ENCODE peak calls at places on chromosomes 1 and 21, in five cellular contexts. V is IMR-90, H is GM23248, S is keratinocyte, B is SK-N-SH. U is an unnamed sample. For H3K36me3 and H4K20me1, the result is how much of the 10 kb centered on the place peaks cover.

GRCh38 chr1:6800728-6801127 is 15.5 kb downstream of the CAMTA1 start:
- DNase-seq in B (no peak), S (no peak), H (peak), V (peak), U (peak)

GRCh38 chr1:56968878-56969495 is 3.2 kb upstream of the C8B start:
- DNase-seq in V (no peak), B (no peak), H (no peak), S (no peak), U (no peak)

GRCh38 chr1:47031585-47031984 is 8.1 kb downstream of the CYP4X1 start:
- DNase-seq in B (no peak), V (no peak), S (no peak), H (no peak), U (no peak)

GRCh38 chr1:155125946-155126493 is 1.7 kb upstream of the EFNA1 start:
- DNase-seq in H (peak), V (no peak), B (no peak), S (no peak), U (no peak)

GRCh38 chr1:186577201-186577600 is 103.0 kb downstream of the PTGS2 start:
- DNase-seq in B (no peak), S (peak), V (no peak), H (no peak), U (no peak)

GRCh38 chr1:24725209-24725651 is 20.0 kb upstream of the CLIC4 start:
- DNase-seq in B (no peak), V (peak), H (peak), S (no peak), U (peak)

GRCh38 chr1:208668991-208669390 is 424.8 kb upstream of the PLXNA2 start:
- DNase-seq in S (no peak), B (no peak), V (no peak), H (peak), U (no peak)

GRCh38 chr1:202281316-202282016 is 60.3 kb downstream of the UBE2T start:
- DNase-seq in H (peak), B (no peak), S (no peak), V (peak), U (no peak)

GRCh38 chr1:102840741-102841140 is 267.6 kb downstream of the COL11A1 start:
- DNase-seq in H (no peak), V (no peak), B (no peak), S (no peak), U (no peak)

GRCh38 chr1:98991127-98992003 is 13.3 kb downstream of the PLPPR5 start:
- DNase-seq in B (no peak), V (peak), S (peak), H (peak), U (no peak)

GRCh38 chr1:203557958-203558760 is 64.2 kb downstream of the OPTC start:
- DNase-seq in V (peak), S (peak), H (peak), B (no peak), U (peak)

GRCh38 chr1:208793946-208794345 is 549.8 kb upstream of the PLXNA2 start:
- DNase-seq in H (no peak), B (no peak), V (no peak), S (no peak), U (no peak)

GRCh38 chr1:16921391-16922185 is at the start of gene CROCC:
- DNase-seq in B (peak), S (no peak), V (no peak), H (no peak), U (no peak)

GRCh38 chr1:41915786-41916571 is 2.7 kb downstream of the HIVEP3 start:
- DNase-seq in B (no peak), H (no peak), S (no peak), V (no peak), U (peak)

GRCh38 chr1:59020151-59020997 is 236.5 kb upstream of the JUN start:
- DNase-seq in S (no peak), V (peak), B (no peak), H (peak), U (peak)

GRCh38 chr1:82818596-82818995 is 1017.9 kb downstream of the ADGRL2 start:
- DNase-seq in S (no peak), H (no peak), B (no peak), V (no peak), U (no peak)

GRCh38 chr1:1179983-1180861 is 6.5 kb downstream of the TTLL10 start:
- DNase-seq in S (no peak), H (no peak), V (no peak), B (peak), U (no peak)

GRCh38 chr1:175373786-175374623 is 181.4 kb upstream of the KIAA0040 start:
- DNase-seq in B (peak), V (no peak), S (no peak), H (peak), U (no peak)

GRCh38 chr1:221739677-221740025 is 2.2 kb downstream of the DUSP10 start:
- DNase-seq in V (no peak), S (no peak), B (no peak), H (no peak), U (no peak)

GRCh38 chr21:35664683-35665082 is 395.6 kb downstream of the SETD4 start:
- DNase-seq in V (peak), S (no peak), B (no peak), H (peak), U (peak)

GRCh38 chr1:47031059-47031458 is 7.6 kb downstream of the CYP4X1 start:
- DNase-seq in B (no peak), H (peak), V (no peak), S (peak), U (no peak)

DNA sequence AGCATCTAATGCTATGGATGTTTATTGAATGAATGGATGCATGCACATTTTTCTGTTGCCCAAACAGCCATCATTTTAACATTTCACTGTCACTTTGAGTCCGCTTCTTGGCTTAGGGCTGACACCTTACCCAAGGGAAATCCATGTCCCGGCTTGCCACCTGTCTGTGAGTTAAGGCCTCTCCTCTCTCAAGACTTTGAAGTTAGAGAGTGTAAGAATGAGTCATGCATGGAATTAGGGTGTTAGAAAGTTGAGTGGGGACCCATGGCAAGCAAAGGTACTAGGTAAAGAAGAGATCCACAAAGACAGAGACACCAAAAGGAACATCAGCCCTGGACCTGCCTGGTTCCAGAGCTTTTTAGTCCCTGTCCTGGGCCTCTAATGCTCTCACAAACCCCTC is 35.1 kb downstream of the ATP1A1 start:
- DNase-seq in S (no peak), B (no peak), H (no peak), V (no peak), U (no peak)
- H3K36me3 ChIP-seq in S (under half), B (half or more), H (under half), V (under half), U (under half)

GRCh38 chr1:181173761-181174371 is 85.4 kb downstream of the IER5 start:
- DNase-seq in B (no peak), H (no peak), S (no peak), V (no peak), U (no peak)
- H4K20me1 ChIP-seq in B (under half), H (under half), S (under half), V (under half), U (under half)

GRCh38 chr1:230686747-230687146 is 27.2 kb downstream of the AGT start:
- DNase-seq in H (no peak), V (no peak), B (no peak), S (no peak), U (no peak)
- H3K36me3 ChIP-seq in H (under half), V (under half), B (half or more), S (under half), U (half or more)

GRCh38 chr1:22221233-22221780 is 78.4 kb upstream of the WNT4 start:
- DNase-seq in B (no peak), S (no peak), H (no peak), V (no peak), U (no peak)

GRCh38 chr1:22216210-22216883 is 73.5 kb upstream of the WNT4 start:
- DNase-seq in S (no peak), B (no peak), H (peak), V (no peak), U (no peak)

GRCh38 chr1:22217811-22218460 is 75.0 kb upstream of the WNT4 start:
- DNase-seq in V (no peak), H (no peak), S (no peak), B (no peak), U (no peak)

GRCh38 chr1:22223176-22223575 is 80.3 kb upstream of the WNT4 start:
- DNase-seq in S (no peak), B (no peak), H (no peak), V (no peak), U (no peak)

DNA sequence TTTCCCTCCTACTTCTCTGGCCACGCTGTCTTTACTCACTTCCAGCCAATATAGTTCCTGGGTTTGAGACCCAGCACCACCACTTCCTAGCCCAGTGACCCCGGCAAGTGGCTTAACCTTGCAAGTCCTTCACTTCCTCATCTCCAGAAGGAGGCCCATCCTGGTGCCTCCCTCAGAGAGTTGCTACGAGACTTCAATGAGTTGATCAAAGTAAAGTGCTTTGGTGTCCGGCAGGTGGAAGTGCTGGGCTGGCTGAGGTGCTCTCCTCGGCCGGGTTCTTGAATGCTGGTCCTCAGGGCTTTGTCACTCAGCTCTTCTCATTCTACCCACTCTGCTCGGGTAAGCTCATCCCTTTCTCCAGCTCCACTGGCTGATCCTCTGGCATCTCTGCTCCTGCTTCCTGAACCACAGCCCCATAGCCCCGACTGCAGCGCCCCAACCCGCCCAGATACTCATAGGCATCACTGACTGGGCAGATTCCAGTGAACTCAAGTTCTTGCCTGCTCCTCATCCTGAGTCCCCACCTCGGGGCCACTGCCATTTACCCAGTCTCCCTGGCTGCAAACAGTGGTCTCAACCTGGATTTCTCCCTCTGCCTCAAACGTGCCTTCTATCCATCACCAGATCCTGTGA is 75.8 kb upstream of the WNT4 start:
- DNase-seq in V (no peak), H (no peak), S (no peak), B (no peak), U (no peak)
- H4K20me1 ChIP-seq in V (under half), H (under half), S (under half), B (under half), U (under half)

GRCh38 chr1:116665001-116665400 is 2.5 kb downstream of the IGSF3 start:
- DNase-seq in S (no peak), B (no peak), V (no peak), H (no peak), U (no peak)
- H3K36me3 ChIP-seq in S (under half), B (under half), V (under half), H (under half), U (under half)

GRCh38 chr1:172977296-172978027 is 73.3 kb downstream of the TNFSF18 start:
- DNase-seq in B (no peak), S (no peak), H (peak), V (no peak), U (peak)
- H4K20me1 ChIP-seq in B (under half), S (under half), H (under half), V (under half), U (under half)

U was measured in PC-9.